ENCODE peak calls at places on chromosomes 1 and 21, in seven cellular contexts. Y, J, T, O, X, H and C are unnamed samples.

GRCh38 chr1:103111926-103112325 is 3.6 kb upstream of the COL11A1 start:
- DNase-seq in H (no peak), Y (no peak), T (no peak), X (no peak), O (no peak), J (no peak), C (no peak)

GRCh38 chr1:152313319-152313801 is 11.7 kb downstream of the FLG start:
- DNase-seq in O (no peak), H (no peak), X (no peak), T (no peak), J (no peak), Y (no peak), C (no peak)

GRCh38 chr1:151968058-151968457 is 25.6 kb downstream of the S100A10 start:
- DNase-seq in X (peak; percentile 51), O (no peak), T (peak; percentile 62), Y (peak; percentile 72), J (peak; percentile 63), H (peak; percentile 61), C (no peak)

GRCh38 chr1:57206038-57206437 is 217.8 kb downstream of the DAB1 start:
- DNase-seq in Y (peak; percentile 8), X (no peak), O (no peak), T (peak; percentile 76), J (no peak), H (no peak), C (no peak)

GRCh38 chr21:41888749-41889376 is 9.7 kb upstream of the PRDM15 start:
- DNase-seq in H (no peak), T (no peak), O (no peak), Y (no peak), J (no peak), X (no peak), C (no peak)

GRCh38 chr1:70353641-70354331 is 736 bp downstream of the ANKRD13C start:
- DNase-seq in H (peak; percentile 38), T (peak; percentile 38), Y (peak; percentile 84), O (peak; percentile 11), X (peak; percentile 80), J (peak; percentile 48), C (peak; percentile 90)

GRCh38 chr1:45522324-45523104 is 830 bp upstream of the PRDX1 start:
- DNase-seq in J (no peak), T (no peak), X (peak; percentile 70), Y (peak; percentile 79), H (no peak), O (no peak), C (peak; percentile 60)

GRCh38 chr1:59879556-59879955 is 47.0 kb downstream of the CYP2J2 start:
- DNase-seq in Y (peak; percentile 67), O (peak; percentile 21), H (peak; percentile 91), X (peak; percentile 50), T (peak; percentile 85), J (peak; percentile 75), C (peak; percentile 45)

GRCh38 chr21:26844258-26845065 is 747 bp downstream of the ADAMTS1 start:
- DNase-seq in Y (peak; percentile 76), T (peak; percentile 74), H (peak; percentile 71), X (no peak), J (peak; percentile 52), O (no peak), C (peak; percentile 37)

GRCh38 chr1:214101828-214102227 is 114.1 kb downstream of the PROX1 start:
- DNase-seq in Y (no peak), J (no peak), O (no peak), H (no peak), X (no peak), T (no peak), C (no peak)

GRCh38 chr1:243246916-243247315 is 8.2 kb downstream of the CEP170 start:
- DNase-seq in O (no peak), X (no peak), T (no peak), H (no peak), Y (peak; percentile 73), J (peak; percentile 69), C (peak; percentile 60)

GRCh38 chr1:16422041-16422440 is 15.2 kb downstream of the SPATA21 start:
- DNase-seq in J (no peak), O (no peak), T (no peak), H (no peak), Y (no peak), X (no peak), C (no peak)

GRCh38 chr1:5960336-5960735 is 31.9 kb downstream of the NPHP4 start:
- DNase-seq in O (no peak), H (no peak), T (no peak), Y (no peak), J (no peak), X (no peak), C (no peak)

DNA sequence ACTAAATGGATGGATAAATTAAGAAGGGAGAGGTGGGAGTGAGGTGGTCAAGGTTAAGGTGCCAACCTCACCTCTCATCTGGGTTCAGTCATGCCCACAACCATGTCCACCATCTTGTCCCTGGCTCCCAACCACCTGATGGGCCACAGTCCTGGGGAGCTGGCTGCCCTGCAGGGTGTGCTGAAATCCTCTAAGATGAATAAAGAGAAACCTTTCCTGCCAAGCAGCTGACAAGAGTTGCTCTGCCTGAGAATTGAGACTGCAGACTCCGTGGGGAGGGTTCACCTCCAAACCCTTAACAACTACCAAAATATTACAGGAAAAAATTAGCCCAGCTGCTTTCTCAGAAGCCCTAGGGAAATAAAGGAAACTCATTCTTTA is 15.2 kb upstream of the FGR start:
- DNase-seq in O (no peak), H (no peak), X (no peak), T (no peak), Y (peak; percentile 43), J (no peak), C (no peak)
- H3K27ac ChIP-seq in O (peak overlapping the region; percentile 54), H (no peak overlapping the region), X (no peak overlapping the region), T (no peak overlapping the region), Y (peak overlapping the region; percentile 60), J (no peak overlapping the region), C (no peak overlapping the region)

GRCh38 chr1:2018217-2019161 is 656 bp upstream of the GABRD start:
- DNase-seq in O (no peak), J (no peak), X (no peak), H (no peak), Y (no peak), T (peak; percentile 30), C (no peak)
- TF ChIP-seq EZH2 in O (no peak), J (peak; percentile 29), X (no peak), H (peak; percentile 64), Y (no peak), T (no peak), C (peak; percentile 38)

GRCh38 chr1:205515781-205516253 is 11.3 kb downstream of the CDK18 start:
- DNase-seq in H (peak; percentile 39), J (no peak), O (peak; percentile 60), T (no peak), Y (peak; percentile 30), X (peak; percentile 71), C (no peak)
- H3K27ac ChIP-seq in H (peak overlapping the region; percentile 71), J (no peak overlapping the region), O (no peak overlapping the region), T (no peak overlapping the region), Y (no peak overlapping the region), X (no peak overlapping the region), C (no peak overlapping the region)

GRCh38 chr1:237042467-237042891 is 495 bp downstream of the RYR2 start:
- DNase-seq in X (no peak), Y (no peak), O (no peak), T (peak; percentile 65), H (peak; percentile 16), J (no peak), C (no peak)
- TF ChIP-seq EZH2 in X (no peak), Y (no peak), O (no peak), T (no peak), H (no peak), J (peak; percentile 65), C (no peak)

GRCh38 chr1:66372522-66373071 is 161.4 kb upstream of the SGIP1 start:
- DNase-seq in J (no peak), X (no peak), T (no peak), H (no peak), Y (no peak), O (no peak), C (no peak)
- H3K27ac ChIP-seq in J (no peak overlapping the region), X (no peak overlapping the region), T (no peak overlapping the region), H (no peak overlapping the region), Y (peak overlapping the region; percentile 95), O (no peak overlapping the region), C (peak overlapping the region; percentile 55)

DNA sequence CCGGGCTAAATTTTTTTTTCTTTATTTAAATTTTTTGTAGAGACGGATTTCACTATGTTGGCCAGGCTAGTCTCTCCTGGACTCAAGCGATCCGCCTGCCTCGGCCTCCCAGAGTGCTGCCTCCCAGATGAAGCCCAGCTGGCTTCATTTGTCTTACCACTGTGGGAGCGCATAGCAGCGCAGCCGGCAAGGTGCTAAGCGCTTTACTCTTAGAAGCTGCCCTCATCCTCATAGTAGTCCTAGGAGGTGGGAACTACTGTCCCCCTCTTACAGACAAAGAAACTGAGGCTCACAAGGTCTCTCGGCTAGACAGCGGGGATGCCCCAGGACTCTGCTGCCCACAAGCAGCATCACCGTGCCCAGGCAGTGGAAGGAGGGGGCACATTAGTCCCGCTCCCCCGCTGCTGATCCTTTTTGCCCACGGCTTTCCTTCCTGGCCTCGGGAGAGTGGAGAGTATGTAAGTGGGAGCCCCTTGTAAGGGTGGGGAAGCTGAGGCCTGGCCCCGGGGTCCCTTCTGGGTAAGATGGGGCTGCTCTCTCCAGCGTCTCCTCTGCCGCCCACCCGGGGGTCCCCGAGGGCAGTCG is 726 bp downstream of the TMEM54 start:
- DNase-seq in J (peak; percentile 26), T (peak; percentile 43), X (no peak), O (no peak), H (no peak), Y (no peak), C (no peak)
- TF ChIP-seq EZH2 in J (no peak), T (peak; percentile 21), X (no peak), O (no peak), H (no peak), Y (no peak), C (no peak)

DNA sequence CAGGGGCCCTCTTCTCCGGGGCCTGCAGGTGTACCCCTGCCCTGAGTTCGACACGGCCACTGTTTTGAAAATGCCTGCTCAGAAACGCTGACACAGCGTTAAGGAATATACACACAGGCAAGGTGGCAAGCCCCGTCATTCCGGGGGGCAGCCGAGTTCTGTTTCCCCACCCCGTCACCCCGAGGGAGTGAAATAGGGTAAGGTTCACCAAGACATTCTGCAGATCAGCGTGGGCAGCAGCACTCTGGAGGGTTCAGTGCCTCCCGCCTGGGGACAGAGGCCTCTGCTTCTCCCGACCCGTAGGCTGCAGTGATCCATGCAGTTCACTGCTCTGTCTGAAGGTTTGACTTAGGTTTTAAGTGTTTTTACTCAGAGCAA is 63.2 kb downstream of the AGPAT3 start:
- DNase-seq in O (no peak), H (no peak), X (no peak), T (no peak), Y (no peak), J (no peak), C (no peak)
- H3K27ac ChIP-seq in O (no peak overlapping the region), H (no peak overlapping the region), X (no peak overlapping the region), T (no peak overlapping the region), Y (no peak overlapping the region), J (no peak overlapping the region), C (no peak overlapping the region)